ENCODE peak calls at places on chromosomes 6 and 20, in eight cellular contexts. E is cardiac fibroblast, R is GM06990, G is BJ, W is mucosa of descending colon, L is fibroblast of pulmonary artery, B is A549, D is Panc1. Y is an unnamed sample.

GRCh38 chr6:22497299-22497698 is 72.1 kb upstream of the HDGFL1 start:
- DNase-seq in E (no peak), R (no peak), G (no peak), W (no peak), L (no peak), B (no peak), D (no peak), Y (no peak)

GRCh38 chr6:16752206-16752867 is 8.9 kb downstream of the ATXN1 start:
- DNase-seq in E (peak; percentile 93), R (no peak), G (peak; percentile 86), W (no peak), L (peak; percentile 91), B (peak; percentile 75), D (no peak), Y (no peak)

GRCh38 chr20:47704746-47705496 is 80.4 kb downstream of the SULF2 start:
- DNase-seq in E (peak; percentile 9), R (no peak), G (no peak), W (no peak), L (peak; percentile 61), B (no peak), D (no peak), Y (no peak)

GRCh38 chr20:10798811-10799210 is 125.0 kb upstream of the JAG1 start:
- DNase-seq in E (peak; percentile 23), R (no peak), G (no peak), W (no peak), L (peak; percentile 36), B (no peak), D (no peak), Y (no peak)

GRCh38 chr6:122207794-122208193 is 191.7 kb upstream of the HSF2 start:
- DNase-seq in E (no peak), R (no peak), G (no peak), W (no peak), L (peak; percentile 2), B (no peak), D (no peak), Y (no peak)

GRCh38 chr6:167907837-167908681 is 81.3 kb downstream of the AFDN start:
- DNase-seq in E (peak; percentile 47), R (no peak), G (no peak), W (no peak), L (peak; percentile 45), B (peak; percentile 37), D (no peak), Y (no peak)

GRCh38 chr20:50017160-50017559 is 34.4 kb downstream of the SNAI1 start:
- DNase-seq in E (no peak), R (no peak), G (no peak), W (no peak), L (no peak), B (no peak), D (no peak), Y (no peak)

GRCh38 chr6:138188278-138188923 is 26.7 kb downstream of the ARFGEF3 start:
- DNase-seq in E (no peak), R (no peak), G (no peak), W (no peak), L (no peak), B (no peak), D (no peak), Y (no peak)

GRCh38 chr6:16409531-16410441 is 171.4 kb downstream of the GMPR start:
- DNase-seq in E (peak; percentile 79), R (peak; percentile 58), G (no peak), W (peak; percentile 60), L (peak; percentile 64), B (peak; percentile 60), D (peak; percentile 36), Y (peak; percentile 81)

GRCh38 chr6:157433678-157434081 is 52.7 kb downstream of the ZDHHC14 start:
- DNase-seq in E (no peak), R (no peak), G (no peak), W (no peak), L (no peak), B (no peak), D (no peak), Y (no peak)

GRCh38 chr6:131688286-131688685 is 12.9 kb downstream of the OR2A4 start:
- DNase-seq in E (no peak), R (peak; percentile 48), G (no peak), W (no peak), L (no peak), B (no peak), D (no peak), Y (no peak)

GRCh38 chr6:44681782-44682181 is 294.3 kb downstream of the CDC5L start:
- DNase-seq in E (no peak), R (no peak), G (no peak), W (no peak), L (no peak), B (no peak), D (no peak), Y (no peak)

GRCh38 chr20:46695888-46696287 is 6.6 kb upstream of the TP53RK start:
- DNase-seq in E (peak; percentile 16), R (no peak), G (peak; percentile 20), W (no peak), L (peak; percentile 43), B (no peak), D (no peak), Y (no peak)

GRCh38 chr6:167998206-167998605 is 735 bp downstream of the KIF25 start:
- DNase-seq in E (no peak), R (no peak), G (no peak), W (no peak), L (no peak), B (no peak), D (no peak), Y (peak; percentile 29)

GRCh38 chr6:157885211-157885788 is 62.3 kb downstream of the SNX9 start:
- DNase-seq in E (no peak), R (peak; percentile 32), G (no peak), W (no peak), L (no peak), B (no peak), D (no peak), Y (no peak)

GRCh38 chr20:35909176-35909575 is 45.1 kb downstream of the SCAND1 start:
- DNase-seq in E (no peak), R (peak; percentile 12), G (no peak), W (no peak), L (no peak), B (no peak), D (no peak), Y (no peak)

GRCh38 chr6:223763-224162 is 68.5 kb upstream of the DUSP22 start:
- DNase-seq in E (peak; percentile 22), R (no peak), G (no peak), W (no peak), L (no peak), B (no peak), D (no peak), Y (no peak)

GRCh38 chr6:3746696-3747095 is 4.8 kb downstream of the PXDC1 start:
- DNase-seq in E (no peak), R (no peak), G (no peak), W (no peak), L (no peak), B (no peak), D (no peak), Y (no peak)

GRCh38 chr6:141531040-141531439 is 601.7 kb upstream of the GJE1 start:
- DNase-seq in E (no peak), R (no peak), G (no peak), W (peak; percentile 34), L (no peak), B (no peak), D (no peak), Y (no peak)

GRCh38 chr6:56690519-56691200 is 48.0 kb upstream of the DST start:
- DNase-seq in E (peak; percentile 89), R (no peak), G (no peak), W (no peak), L (peak; percentile 88), B (no peak), D (peak; percentile 88), Y (no peak)
- H3K4me3 ChIP-seq in E (peak overlapping the region; percentile 49), R (no peak overlapping the region), G (peak overlapping the region; percentile 28), W (no peak overlapping the region), L (peak overlapping the region; percentile 65), B (peak overlapping the region; percentile 41), D (peak overlapping the region; percentile 16), Y (peak overlapping the region; percentile 63)

GRCh38 chr6:28841290-28841689 is 82.5 kb downstream of the TRIM27 start:
- DNase-seq in E (peak; percentile 3), R (no peak), G (no peak), W (no peak), L (no peak), B (peak; percentile 48), D (no peak), Y (no peak)
- TF ChIP-seq CTCF in E (no peak), R (no peak), G (no peak), W (no peak), L (peak; percentile 1), B (no peak), D (peak; percentile 44), Y (no peak)

DNA sequence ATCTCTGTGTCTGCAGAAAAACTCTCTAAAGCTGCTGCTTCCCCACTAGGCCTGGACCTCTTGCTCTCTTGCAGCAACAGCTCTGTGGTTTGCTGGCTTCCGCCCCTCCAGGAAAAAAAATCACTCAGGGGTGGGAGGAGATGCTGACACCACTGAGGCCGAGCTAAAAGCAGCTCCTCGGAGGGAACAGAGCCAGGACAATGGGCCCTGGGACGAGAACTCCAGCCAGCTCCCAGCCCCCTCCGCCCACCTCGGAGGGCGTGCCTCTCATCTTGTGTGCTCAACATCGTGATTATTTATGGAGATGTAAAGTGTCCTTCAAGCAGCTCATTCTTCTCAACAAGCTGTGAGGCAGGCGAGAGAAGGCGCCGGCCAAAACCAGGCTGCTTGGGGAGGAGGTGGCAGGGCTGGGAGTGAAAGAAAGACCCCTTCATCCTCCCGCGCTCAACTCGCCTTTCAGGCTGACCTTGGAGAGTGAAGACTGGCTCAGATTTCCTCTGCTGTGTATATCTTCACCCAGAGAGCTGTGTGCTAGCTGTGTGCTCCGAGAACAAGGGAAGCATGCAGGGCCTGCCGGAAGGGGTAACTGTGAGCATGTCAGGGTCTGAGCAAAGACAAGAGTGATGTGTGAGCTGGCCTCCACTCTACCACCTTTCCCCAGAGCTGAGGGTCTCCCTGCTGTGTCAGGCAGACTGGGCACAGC is 53.6 kb upstream of the LRFN2 start:
- DNase-seq in E (no peak), R (no peak), G (no peak), W (no peak), L (peak; percentile 1), B (no peak), D (no peak), Y (no peak)
- H3K4me3 ChIP-seq in E (no peak overlapping the region), R (no peak overlapping the region), G (no peak overlapping the region), W (no peak overlapping the region), L (no peak overlapping the region), B (no peak overlapping the region), D (no peak overlapping the region), Y (no peak overlapping the region)

GRCh38 chr6:134034951-134035822 is 17.2 kb downstream of the SLC2A12 start:
- DNase-seq in E (no peak), R (no peak), G (no peak), W (no peak), L (no peak), B (no peak), D (no peak), Y (no peak)

GRCh38 chr6:134039116-134039515 is 13.3 kb downstream of the SLC2A12 start:
- DNase-seq in E (no peak), R (no peak), G (no peak), W (no peak), L (no peak), B (no peak), D (no peak), Y (no peak)

GRCh38 chr6:134035823-134036296 is 16.6 kb downstream of the SLC2A12 start:
- DNase-seq in E (peak; percentile 57), R (no peak), G (no peak), W (peak; percentile 56), L (peak; percentile 60), B (peak; percentile 50), D (peak; percentile 66), Y (no peak)

GRCh38 chr6:134031696-134032255 is 20.6 kb downstream of the SLC2A12 start:
- DNase-seq in E (no peak), R (no peak), G (no peak), W (no peak), L (no peak), B (no peak), D (no peak), Y (no peak)

GRCh38 chr6:134034478-134034877 is 17.9 kb downstream of the SLC2A12 start:
- DNase-seq in E (no peak), R (no peak), G (no peak), W (no peak), L (no peak), B (no peak), D (no peak), Y (no peak)
- TF ChIP-seq CTCF in E (no peak), R (no peak), G (no peak), W (no peak), L (no peak), B (no peak), D (no peak), Y (no peak)

Y was measured in coronary artery.